ENCODE peak calls at places on chromosomes 16 and 17, in four cellular contexts. One of them, this sample, is unnamed.

GRCh38 chr16:85528528-85529387 is 84.4 kb upstream of the GSE1 start:
- DNase-seq in GM12864: no peak
- DNase-seq in cardiac fibroblast: peak; percentile 8
- DNase-seq in cardiac muscle cell: no peak
- DNase-seq in this sample: no peak

GRCh38 chr16:3597676-3598075 is 13.7 kb downstream of the SLX4 start:
- DNase-seq in cardiac fibroblast: no peak
- DNase-seq in cardiac muscle cell: no peak
- DNase-seq in GM12864: no peak
- DNase-seq in this sample: no peak

GRCh38 chr17:81153340-81153803 is 11.9 kb upstream of the PVALEF start:
- DNase-seq in GM12864: no peak
- DNase-seq in cardiac fibroblast: peak; percentile 87
- DNase-seq in cardiac muscle cell: no peak
- DNase-seq in this sample: no peak

GRCh38 chr16:19118938-19119431 is 5.2 kb downstream of the ITPRIPL2 start:
- DNase-seq in cardiac muscle cell: no peak
- DNase-seq in cardiac fibroblast: peak; percentile 96
- DNase-seq in GM12864: no peak
- DNase-seq in this sample: no peak

GRCh38 chr17:4623249-4623648 is 18.2 kb downstream of the ALOX15 start:
- DNase-seq in cardiac fibroblast: peak; percentile 62
- DNase-seq in cardiac muscle cell: no peak
- DNase-seq in GM12864: no peak
- DNase-seq in this sample: no peak

GRCh38 chr17:58317421-58318064 is 11.1 kb downstream of the TSPOAP1 start:
- DNase-seq in GM12864: no peak
- DNase-seq in cardiac fibroblast: peak; percentile 62
- DNase-seq in cardiac muscle cell: peak; percentile 70
- DNase-seq in this sample: peak; percentile 64

GRCh38 chr16:20873331-20873730 is 26.8 kb downstream of the DCUN1D3 start:
- DNase-seq in cardiac muscle cell: no peak
- DNase-seq in cardiac fibroblast: no peak
- DNase-seq in GM12864: no peak
- DNase-seq in this sample: no peak

GRCh38 chr16:27174798-27175197 is 28.5 kb upstream of the KDM8 start:
- DNase-seq in GM12864: no peak
- DNase-seq in cardiac muscle cell: no peak
- DNase-seq in cardiac fibroblast: peak; percentile 48
- DNase-seq in this sample: no peak

GRCh38 chr17:8320990-8321389 is 10.9 kb downstream of the ARHGEF15 start:
- DNase-seq in cardiac fibroblast: peak; percentile 10
- DNase-seq in GM12864: no peak
- DNase-seq in cardiac muscle cell: no peak
- DNase-seq in this sample: no peak

GRCh38 chr16:64172191-64172590 is 949.7 kb downstream of the CDH11 start:
- DNase-seq in cardiac muscle cell: no peak
- DNase-seq in GM12864: no peak
- DNase-seq in cardiac fibroblast: no peak
- DNase-seq in this sample: no peak

GRCh38 chr16:83887564-83887963 is 11.4 kb upstream of the MLYCD start:
- DNase-seq in cardiac fibroblast: no peak
- DNase-seq in GM12864: no peak
- DNase-seq in cardiac muscle cell: no peak
- DNase-seq in this sample: no peak

GRCh38 chr17:82267575-82268379 is 5.7 kb downstream of the CSNK1D start:
- DNase-seq in GM12864: no peak
- DNase-seq in cardiac muscle cell: no peak
- DNase-seq in cardiac fibroblast: peak; percentile 98
- DNase-seq in this sample: peak; percentile 50

GRCh38 chr16:78240459-78241222 is 141.2 kb downstream of the WWOX start:
- DNase-seq in cardiac fibroblast: no peak
- DNase-seq in cardiac muscle cell: no peak
- DNase-seq in GM12864: no peak
- DNase-seq in this sample: no peak

GRCh38 chr16:50422926-50423325 is 54.1 kb upstream of the BRD7 start:
- DNase-seq in cardiac fibroblast: no peak
- DNase-seq in GM12864: no peak
- DNase-seq in cardiac muscle cell: no peak
- DNase-seq in this sample: no peak

GRCh38 chr17:45312477-45313418 is 4.1 kb downstream of the MAP3K14 start:
- DNase-seq in GM12864: no peak
- DNase-seq in cardiac fibroblast: peak; percentile 32
- DNase-seq in cardiac muscle cell: no peak
- DNase-seq in this sample: no peak

GRCh38 chr17:34163681-34164080 is 91.4 kb upstream of the CCL2 start:
- DNase-seq in cardiac muscle cell: peak; percentile 32
- DNase-seq in cardiac fibroblast: peak; percentile 33
- DNase-seq in GM12864: no peak
- DNase-seq in this sample: no peak

GRCh38 chr16:86942469-86943175 is 364.3 kb downstream of the FOXL1 start:
- DNase-seq in GM12864: no peak
- DNase-seq in cardiac fibroblast: no peak
- DNase-seq in cardiac muscle cell: no peak
- DNase-seq in this sample: no peak

GRCh38 chr17:43363926-43364285 is 34.9 kb upstream of the ARL4D start:
- DNase-seq in cardiac fibroblast: no peak
- DNase-seq in GM12864: no peak
- DNase-seq in cardiac muscle cell: no peak
- DNase-seq in this sample: no peak

GRCh38 chr17:9676742-9677387 is 31.5 kb downstream of the USP43 start:
- DNase-seq in cardiac fibroblast: peak; percentile 50
- DNase-seq in cardiac muscle cell: no peak
- DNase-seq in GM12864: peak; percentile 21
- DNase-seq in this sample: no peak

GRCh38 chr16:35480361-35480760 is 2020.9 kb downstream of the TP53TG3F start:
- DNase-seq in cardiac fibroblast: no peak
- DNase-seq in cardiac muscle cell: no peak
- DNase-seq in GM12864: no peak
- DNase-seq in this sample: no peak

GRCh38 chr16:14405611-14406537 is 224.2 kb downstream of the PARN start:
- DNase-seq in cardiac muscle cell: peak; percentile 36
- DNase-seq in cardiac fibroblast: no peak
- DNase-seq in GM12864: peak; percentile 83
- DNase-seq in this sample: peak; percentile 25

GRCh38 chr16:84196727-84197486 is 6.0 kb downstream of the ADAD2 start:
- DNase-seq in GM12864: no peak
- DNase-seq in cardiac fibroblast: no peak
- DNase-seq in cardiac muscle cell: no peak
- DNase-seq in this sample: no peak

GRCh38 chr16:83328936-83329335 is 478.8 kb upstream of the HSBP1 start:
- DNase-seq in cardiac muscle cell: no peak
- DNase-seq in cardiac fibroblast: peak; percentile 15
- DNase-seq in GM12864: no peak
- DNase-seq in this sample: no peak

GRCh38 chr17:9648521-9649110 is 3.3 kb downstream of the USP43 start:
- DNase-seq in cardiac fibroblast: no peak
- DNase-seq in GM12864: no peak
- DNase-seq in cardiac muscle cell: no peak
- DNase-seq in this sample: no peak

GRCh38 chr17:4440690-4441686 is 7.2 kb downstream of the SPNS3 start:
- DNase-seq in cardiac muscle cell: no peak
- DNase-seq in GM12864: no peak
- DNase-seq in cardiac fibroblast: no peak
- DNase-seq in this sample: no peak

GRCh38 chr17:72416054-72416691 is 295.4 kb downstream of the SOX9 start:
- DNase-seq in cardiac muscle cell: no peak
- DNase-seq in GM12864: no peak
- DNase-seq in cardiac fibroblast: peak; percentile 27
- DNase-seq in this sample: no peak

GRCh38 chr17:29390856-29391631 is 881 bp downstream of the TAOK1 start:
- DNase-seq in cardiac fibroblast: peak; percentile 40
- DNase-seq in cardiac muscle cell: peak; percentile 47
- DNase-seq in GM12864: no peak
- DNase-seq in this sample: no peak

GRCh38 chr17:79612468-79613194 is 1.8 kb upstream of the RBFOX3 start:
- DNase-seq in cardiac fibroblast: peak; percentile 42
- DNase-seq in GM12864: no peak
- DNase-seq in cardiac muscle cell: peak; percentile 77
- DNase-seq in this sample: peak; percentile 50
- TF ChIP-seq CTCF in cardiac fibroblast: peak; percentile 64
- TF ChIP-seq CTCF in GM12864: peak; percentile 84
- TF ChIP-seq CTCF in cardiac muscle cell: peak; percentile 49
- TF ChIP-seq CTCF in this sample: peak; percentile 64

DNA sequence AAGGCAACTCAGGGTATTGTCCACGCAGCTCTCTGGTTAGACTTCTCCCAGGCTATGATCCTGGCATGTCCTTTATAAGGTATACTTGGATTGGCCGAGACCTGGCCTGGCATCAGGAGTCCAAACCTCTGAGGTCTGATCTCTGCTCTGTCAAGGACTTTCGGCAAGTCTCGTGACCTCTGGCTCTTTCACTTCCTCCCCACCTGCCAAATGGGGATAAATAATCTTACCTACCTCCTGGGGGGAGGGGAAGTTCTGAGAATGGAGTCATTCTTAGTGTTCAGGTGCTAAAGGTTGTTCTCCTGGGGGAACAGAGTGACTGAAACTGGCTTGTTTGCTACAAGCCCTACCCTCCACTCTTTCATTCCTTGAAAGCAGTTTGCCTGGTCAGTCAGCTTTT is 7.6 kb downstream of the ATXN1L start:
- DNase-seq in cardiac muscle cell: no peak
- DNase-seq in cardiac fibroblast: no peak
- DNase-seq in GM12864: peak; percentile 81
- DNase-seq in this sample: no peak
- TF ChIP-seq CTCF in cardiac muscle cell: no peak
- TF ChIP-seq CTCF in cardiac fibroblast: no peak
- TF ChIP-seq CTCF in GM12864: no peak
- TF ChIP-seq CTCF in this sample: no peak

GRCh38 chr17:40884708-40885512 is at the start of gene KRT20:
- DNase-seq in cardiac muscle cell: no peak
- DNase-seq in GM12864: no peak
- DNase-seq in cardiac fibroblast: no peak
- DNase-seq in this sample: no peak
- TF ChIP-seq CTCF in cardiac muscle cell: peak; percentile 3
- TF ChIP-seq CTCF in GM12864: no peak
- TF ChIP-seq CTCF in cardiac fibroblast: peak; percentile 19
- TF ChIP-seq CTCF in this sample: no peak

GRCh38 chr16:89291776-89292175 is 74.3 kb downstream of the ZNF778 start:
- DNase-seq in GM12864: no peak
- DNase-seq in cardiac muscle cell: no peak
- DNase-seq in cardiac fibroblast: no peak
- DNase-seq in this sample: no peak
- TF ChIP-seq CTCF in GM12864: no peak
- TF ChIP-seq CTCF in cardiac muscle cell: no peak
- TF ChIP-seq CTCF in cardiac fibroblast: no peak
- TF ChIP-seq CTCF in this sample: no peak

GRCh38 chr16:59440502-59440901 is 706.4 kb upstream of the GOT2 start:
- DNase-seq in cardiac muscle cell: no peak
- DNase-seq in GM12864: no peak
- DNase-seq in cardiac fibroblast: no peak
- DNase-seq in this sample: no peak
- TF ChIP-seq CTCF in cardiac muscle cell: no peak
- TF ChIP-seq CTCF in GM12864: no peak
- TF ChIP-seq CTCF in cardiac fibroblast: no peak
- TF ChIP-seq CTCF in this sample: no peak

GRCh38 chr17:75287221-75287620 is 2.0 kb downstream of the SLC25A19 start:
- DNase-seq in cardiac fibroblast: no peak
- DNase-seq in GM12864: no peak
- DNase-seq in cardiac muscle cell: no peak
- DNase-seq in this sample: no peak

GRCh38 chr17:75288784-75289121 is 480 bp downstream of the SLC25A19 start:
- DNase-seq in cardiac fibroblast: no peak
- DNase-seq in cardiac muscle cell: no peak
- DNase-seq in GM12864: no peak
- DNase-seq in this sample: no peak

GRCh38 chr17:75289832-75290337 is 652 bp upstream of the SLC25A19 start:
- DNase-seq in GM12864: peak; percentile 75
- DNase-seq in cardiac fibroblast: peak; percentile 65
- DNase-seq in cardiac muscle cell: peak; percentile 7
- DNase-seq in this sample: no peak

GRCh38 chr17:75288359-75288758 is 874 bp downstream of the SLC25A19 start:
- DNase-seq in cardiac fibroblast: no peak
- DNase-seq in cardiac muscle cell: no peak
- DNase-seq in GM12864: no peak
- DNase-seq in this sample: no peak

DNA sequence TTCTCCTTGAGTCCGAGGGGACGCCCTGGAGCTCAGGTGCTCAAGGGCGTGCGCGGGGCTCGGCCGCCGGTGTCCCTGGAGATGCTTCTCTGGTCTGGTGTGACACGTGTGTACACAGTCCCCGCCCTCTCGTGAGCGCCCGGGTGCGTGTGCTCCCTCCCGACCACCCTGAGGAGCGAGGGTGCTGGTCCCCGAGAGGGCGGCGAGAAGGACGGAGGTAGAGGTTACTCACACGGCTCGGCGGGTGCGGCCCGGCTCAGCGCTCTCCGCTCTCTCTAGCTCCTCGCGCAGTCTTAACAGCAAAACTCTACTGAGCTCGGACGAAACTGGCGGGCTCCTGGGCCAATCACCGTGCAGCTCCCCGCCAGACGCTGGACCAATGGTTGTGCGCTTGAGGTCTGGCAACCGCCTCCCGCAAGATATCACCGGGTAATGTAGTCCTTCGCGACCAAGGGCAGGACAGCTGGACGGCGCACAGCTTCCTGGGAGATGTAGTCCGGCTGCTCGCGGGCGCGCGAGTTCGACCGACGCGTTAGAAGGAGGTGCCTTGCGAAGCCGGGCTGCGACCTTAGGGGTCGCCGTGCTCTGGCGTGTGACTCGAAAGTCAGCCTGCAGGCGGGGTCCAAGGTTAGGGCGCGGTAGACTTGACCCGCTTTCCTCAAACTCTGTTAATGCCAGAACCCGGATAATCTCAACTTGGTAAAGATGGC is at the start of gene SLC25A19:
- DNase-seq in GM12864: peak; percentile 98
- DNase-seq in cardiac fibroblast: peak; percentile 99
- DNase-seq in cardiac muscle cell: peak; percentile 98
- DNase-seq in this sample: peak; percentile 94
- TF ChIP-seq CTCF in GM12864: peak; percentile 57
- TF ChIP-seq CTCF in cardiac fibroblast: no peak
- TF ChIP-seq CTCF in cardiac muscle cell: no peak
- TF ChIP-seq CTCF in this sample: no peak

DNA sequence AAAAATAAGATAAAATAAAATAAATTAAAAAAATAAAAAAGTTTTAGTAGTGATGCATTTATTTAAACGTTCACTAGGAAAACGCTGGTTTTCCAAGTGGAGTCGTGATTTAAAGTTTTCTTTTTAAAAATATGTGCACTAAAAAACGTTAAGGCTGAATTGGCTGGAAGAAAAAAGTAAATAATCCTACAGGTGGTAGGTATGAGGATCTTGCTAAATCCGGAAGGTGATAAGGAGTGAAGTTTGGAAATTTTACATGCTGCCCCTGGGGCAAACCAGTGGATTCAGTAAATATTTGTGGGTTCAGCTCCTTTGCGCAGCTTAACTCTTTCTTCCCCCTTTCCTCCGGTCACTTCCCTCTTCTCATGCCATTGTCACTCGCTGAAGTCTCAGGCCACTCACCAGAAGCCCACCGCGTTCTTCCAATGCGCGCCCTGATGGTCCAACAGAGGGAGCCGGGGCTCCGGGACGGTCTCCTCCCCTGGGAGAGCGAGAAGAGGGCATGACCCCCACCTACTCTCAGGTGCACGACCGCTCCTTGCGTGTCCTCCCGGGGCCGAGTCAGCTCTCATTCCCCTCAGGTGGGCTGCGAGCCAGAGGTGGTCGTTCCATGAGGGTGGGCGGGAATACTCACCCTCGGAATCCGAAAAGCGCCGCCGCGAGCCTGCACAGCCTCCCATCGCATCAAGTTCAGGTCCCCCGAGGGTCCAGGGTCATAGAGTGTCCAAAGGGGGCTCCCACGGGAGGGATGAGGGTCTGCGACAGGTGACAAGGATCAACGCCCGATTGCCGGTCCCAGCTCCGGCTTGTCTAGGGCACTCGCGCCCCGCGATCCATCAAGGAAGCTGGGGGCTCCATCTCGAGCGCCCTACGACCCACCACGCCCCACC is 549 bp downstream of the CLN3 start:
- DNase-seq in cardiac muscle cell: peak; percentile 52
- DNase-seq in cardiac fibroblast: peak; percentile 9
- DNase-seq in GM12864: no peak
- DNase-seq in this sample: no peak
- TF ChIP-seq CTCF in cardiac muscle cell: peak; percentile 40
- TF ChIP-seq CTCF in cardiac fibroblast: peak; percentile 42
- TF ChIP-seq CTCF in GM12864: peak; percentile 14
- TF ChIP-seq CTCF in this sample: no peak